ENCODE peak calls at places on chromosomes 7 and 10, in four cellular contexts. Z is glutamatergic neuron, S is heart right ventricle, O is foreskin keratinocyte. U is an unnamed sample.

GRCh38 chr7:146655928-146656797 is 539.6 kb downstream of the CNTNAP2 start:
- DNase-seq in Z (no peak), S (no peak), O (no peak), U (peak; percentile 67)

GRCh38 chr7:8724080-8724718 is 290.8 kb downstream of the NXPH1 start:
- DNase-seq in Z (peak; percentile 69), S (no peak), O (peak; percentile 9), U (no peak)

GRCh38 chr7:5773661-5774086 is 7.8 kb downstream of the RNF216 start:
- DNase-seq in Z (no peak), S (no peak), O (peak; percentile 93), U (peak; percentile 93)

GRCh38 chr10:11018426-11018818 is 750 bp downstream of the CELF2 start:
- DNase-seq in Z (peak; percentile 65), S (peak; percentile 43), O (no peak), U (no peak)

GRCh38 chr10:71865561-71866041 is 14.6 kb upstream of the PSAP start:
- DNase-seq in Z (peak; percentile 53), S (no peak), O (no peak), U (no peak)

GRCh38 chr7:95758187-95758586 is 14.2 kb upstream of the DYNC1I1 start:
- DNase-seq in Z (no peak), S (no peak), O (no peak), U (no peak)

GRCh38 chr7:24786941-24787340 is 29.7 kb upstream of the GSDME start:
- DNase-seq in Z (no peak), S (no peak), O (peak; percentile 91), U (peak; percentile 81)

GRCh38 chr7:68725843-68726242 is 872.4 kb upstream of the AUTS2 start:
- DNase-seq in Z (no peak), S (no peak), O (no peak), U (no peak)

GRCh38 chr10:30862486-30862885 is 169.2 kb downstream of the ZNF438 start:
- DNase-seq in Z (no peak), S (no peak), O (no peak), U (no peak)

GRCh38 chr7:129831424-129832058 is 121.2 kb downstream of the UBE2H start:
- DNase-seq in Z (no peak), S (no peak), O (peak; percentile 96), U (peak; percentile 90)

GRCh38 chr7:149741629-149742028 is 31.8 kb downstream of the ZNF467 start:
- DNase-seq in Z (no peak), S (no peak), O (no peak), U (no peak)

GRCh38 chr10:1122349-1122748 is 66.2 kb downstream of the WDR37 start:
- DNase-seq in Z (no peak), S (no peak), O (no peak), U (no peak)

GRCh38 chr7:81025360-81025759 is 106.5 kb upstream of the SEMA3C start:
- DNase-seq in Z (no peak), S (no peak), O (no peak), U (no peak)

GRCh38 chr10:74704629-74705360 is 121.6 kb upstream of the KAT6B start:
- DNase-seq in Z (peak; percentile 40), S (no peak), O (no peak), U (peak; percentile 82)

GRCh38 chr7:131359136-131359776 is 31.6 kb downstream of the MKLN1 start:
- DNase-seq in Z (no peak), S (no peak), O (no peak), U (no peak)

GRCh38 chr7:101245147-101245668 is 327 bp upstream of the FIS1 start:
- DNase-seq in Z (no peak), S (no peak), O (no peak), U (no peak)

GRCh38 chr7:122140918-122141317 is 3.1 kb downstream of the AASS start:
- DNase-seq in Z (no peak), S (no peak), O (peak; percentile 43), U (no peak)

GRCh38 chr10:25689346-25690095 is 244.5 kb upstream of the MYO3A start:
- DNase-seq in Z (no peak), S (no peak), O (no peak), U (no peak)

GRCh38 chr10:35579726-35580420 is 25.3 kb upstream of the GJD4 start:
- DNase-seq in Z (no peak), S (no peak), O (no peak), U (no peak)

DNA sequence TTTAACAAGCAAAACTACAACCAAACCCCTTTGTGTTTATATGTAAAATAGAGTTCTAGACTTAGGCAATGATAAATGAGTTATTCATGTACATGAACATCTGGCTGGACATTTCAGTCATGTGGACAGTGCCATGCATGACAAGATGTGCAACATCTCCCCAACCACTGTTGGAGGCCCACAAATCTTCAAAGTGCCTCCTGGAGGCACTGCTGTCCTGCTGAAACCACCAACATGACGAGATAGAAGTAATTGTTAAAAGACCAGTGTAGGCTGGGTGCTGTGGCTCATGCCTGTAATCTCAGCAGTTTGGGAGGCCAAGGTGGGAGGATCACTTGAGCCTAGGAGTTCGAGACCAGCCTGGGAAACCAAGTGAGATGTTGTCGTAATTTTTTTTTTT is 18.5 kb downstream of the PPIA start:
- DNase-seq in Z (no peak), S (no peak), O (no peak), U (no peak)
- TF ChIP-seq CTCF in Z (no peak), S (no peak), O (peak; percentile 23), U (no peak)

GRCh38 chr7:29258951-29259350 is 64.4 kb downstream of the CHN2 start:
- DNase-seq in Z (no peak), S (no peak), O (no peak), U (no peak)

GRCh38 chr7:29255199-29255838 is 60.7 kb downstream of the CHN2 start:
- DNase-seq in Z (no peak), S (no peak), O (no peak), U (no peak)

GRCh38 chr7:29253225-29253624 is 58.6 kb downstream of the CHN2 start:
- DNase-seq in Z (no peak), S (no peak), O (no peak), U (no peak)

GRCh38 chr7:29254663-29255062 is 60.1 kb downstream of the CHN2 start:
- DNase-seq in Z (no peak), S (no peak), O (no peak), U (no peak)

GRCh38 chr7:29255839-29256782 is 61.5 kb downstream of the CHN2 start:
- DNase-seq in Z (no peak), S (no peak), O (peak; percentile 96), U (no peak)
- TF ChIP-seq CTCF in Z (no peak), S (no peak), O (peak; percentile 23), U (no peak)

GRCh38 chr7:143289421-143289820 is 1.3 kb downstream of the CASP2 start:
- DNase-seq in Z (no peak), S (no peak), O (peak; percentile 5), U (no peak)

GRCh38 chr7:143287321-143287934 is 723 bp upstream of the CASP2 start:
- DNase-seq in Z (no peak), S (no peak), O (no peak), U (no peak)

GRCh38 chr7:143288836-143289235 is 685 bp downstream of the CASP2 start:
- DNase-seq in Z (no peak), S (no peak), O (peak; percentile 26), U (no peak)

GRCh38 chr7:143286522-143286890 is 1.6 kb upstream of the CASP2 start:
- DNase-seq in Z (no peak), S (no peak), O (no peak), U (no peak)

DNA sequence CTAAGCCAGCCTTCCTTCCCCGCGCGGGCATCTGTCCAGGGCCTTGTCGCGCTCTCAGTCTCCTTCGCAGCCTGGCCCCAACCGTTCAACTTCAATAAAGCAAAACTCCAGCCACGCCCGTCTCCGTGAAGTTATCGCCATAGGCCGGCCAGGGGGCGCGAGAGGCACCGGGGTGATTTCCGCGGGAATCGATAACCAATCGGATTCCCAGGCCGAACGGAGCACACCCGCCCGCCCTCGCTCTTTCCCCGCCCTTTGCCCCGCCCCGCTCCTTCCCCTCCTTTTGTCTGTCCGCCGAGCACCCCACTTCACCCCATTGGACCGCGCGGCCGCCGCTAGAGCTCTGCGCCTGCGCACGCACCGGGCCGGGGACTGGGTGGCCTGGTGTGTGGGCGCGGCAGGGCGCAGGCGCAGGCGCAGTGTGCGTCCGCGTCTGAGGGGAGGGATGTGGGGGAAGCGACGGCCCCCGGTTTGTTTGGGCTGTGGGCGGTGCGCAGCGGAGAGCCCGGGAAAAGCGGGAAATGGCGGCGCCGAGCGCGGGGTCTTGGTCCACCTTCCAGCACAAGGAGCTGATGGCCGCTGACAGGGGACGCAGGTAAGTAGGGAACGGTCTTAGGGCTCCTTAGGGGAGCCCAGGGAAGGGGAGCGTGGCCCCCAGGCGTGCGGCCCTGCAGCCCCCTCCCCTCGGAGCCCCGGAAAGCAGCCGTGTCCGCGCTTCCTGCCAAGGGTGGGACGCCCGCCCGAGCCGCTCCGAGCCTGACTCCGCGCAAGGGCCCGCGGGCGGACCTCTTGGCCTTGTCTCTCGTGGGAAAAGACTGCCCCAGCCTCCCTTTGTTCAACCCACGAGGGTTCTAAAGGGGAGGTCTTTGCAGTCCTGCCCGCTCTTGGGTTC is at the start of gene CASP2:
- DNase-seq in Z (peak; percentile 99), S (peak; percentile 99), O (peak; percentile 90), U (peak; percentile 88)
- TF ChIP-seq CTCF in Z (peak; percentile 36), S (peak; percentile 44), O (peak; percentile 48), U (peak; percentile 27)

GRCh38 chr7:85018498-85018897 is 168.4 kb downstream of the SEMA3D start:
- DNase-seq in Z (no peak), S (no peak), O (no peak), U (no peak)
- TF ChIP-seq CTCF in Z (no peak), S (no peak), O (no peak), U (no peak)

DNA sequence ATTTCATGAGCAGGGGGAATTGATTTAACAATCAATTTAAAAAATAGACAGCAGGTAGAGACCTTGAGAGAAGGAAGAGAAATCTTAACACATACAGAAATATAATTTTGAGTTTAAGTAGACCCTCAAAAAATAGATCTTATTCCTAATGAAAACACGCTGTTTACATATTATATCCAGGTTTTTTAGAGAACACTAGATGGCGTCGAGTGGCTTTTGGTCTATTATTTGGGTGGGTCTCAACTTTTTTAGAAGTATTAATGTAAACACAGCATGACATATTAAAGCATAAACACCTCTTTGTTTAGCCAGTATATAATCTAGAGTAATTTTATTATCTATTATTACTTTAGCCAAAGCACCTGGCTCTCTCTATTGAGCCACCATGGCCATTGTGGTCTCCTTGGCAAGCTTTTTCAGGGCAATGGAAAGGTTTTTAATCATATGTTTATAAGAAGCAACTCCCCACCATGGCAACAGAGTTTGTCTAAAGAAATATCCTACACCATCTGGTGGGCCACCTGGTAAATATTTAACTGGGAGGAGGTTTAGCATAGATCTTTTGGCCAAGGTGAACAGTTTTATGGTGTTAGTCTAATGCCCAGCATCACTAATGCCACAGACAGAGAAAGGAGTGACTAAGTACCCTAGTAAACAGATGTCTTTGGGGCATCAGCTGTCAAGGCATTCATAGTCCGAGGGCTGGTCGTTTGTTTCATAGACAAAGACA is 59.7 kb upstream of the PRSS1 start:
- DNase-seq in Z (no peak), S (no peak), O (no peak), U (no peak)
- TF ChIP-seq CTCF in Z (no peak), S (peak; percentile 31), O (peak; percentile 30), U (peak; percentile 17)

DNA sequence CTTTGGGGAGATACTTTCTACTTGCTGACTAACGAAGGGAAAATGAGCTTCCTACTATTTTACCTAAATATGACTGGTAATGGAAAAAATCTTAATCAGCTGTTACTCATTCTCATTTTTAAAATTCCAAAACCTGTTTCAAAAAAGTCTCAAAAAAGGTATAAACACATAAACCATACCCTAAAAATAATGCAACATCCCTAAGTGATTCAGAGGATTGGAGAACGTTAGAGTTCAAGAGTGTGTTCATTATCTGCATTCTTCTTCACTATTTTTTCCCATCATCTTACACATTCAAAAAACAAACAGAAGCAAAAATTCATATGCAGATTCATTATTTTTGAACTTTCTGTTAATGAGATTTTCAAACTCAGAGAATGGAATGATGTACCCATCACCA is 150.4 kb upstream of the GNAI1 start:
- DNase-seq in Z (no peak), S (no peak), O (peak; percentile 77), U (no peak)
- TF ChIP-seq CTCF in Z (no peak), S (no peak), O (no peak), U (no peak)

GRCh38 chr7:116592041-116592355 is 67.2 kb downstream of the CAV1 start:
- DNase-seq in Z (no peak), S (no peak), O (no peak), U (no peak)
- TF ChIP-seq CTCF in Z (peak; percentile 50), S (no peak), O (no peak), U (no peak)

U was measured in astrocyte of the cerebellum.